ENCODE peak calls at places on chromosomes 2 and 18, in five cellular contexts. N is SK-N-SH, E is GM12878, L is K562, A is HepG2. Q is an unnamed sample.

GRCh38 chr2:46381263-46381849 is 84.1 kb downstream of the EPAS1 start:
- DNase-seq in L (no peak), E (no peak), N (no peak), A (no peak), Q (no peak)

GRCh38 chr18:79496237-79496977 is 100.7 kb downstream of the NFATC1 start:
- DNase-seq in E (no peak), L (no peak), N (no peak), A (no peak), Q (no peak)

GRCh38 chr2:176852667-176853066 is 359.9 kb upstream of the HNRNPA3 start:
- DNase-seq in L (no peak), A (no peak), E (no peak), N (no peak), Q (no peak)

GRCh38 chr2:230417436-230417835 is 1.4 kb downstream of the SP100 start:
- DNase-seq in E (no peak), N (no peak), L (no peak), A (no peak), Q (no peak)

GRCh38 chr2:160288324-160288723 is 88.3 kb upstream of the ITGB6 start:
- DNase-seq in L (no peak), E (no peak), N (no peak), A (no peak), Q (no peak)

GRCh38 chr2:73156539-73157124 is 43.9 kb upstream of the RAB11FIP5 start:
- DNase-seq in A (peak), L (peak), N (peak), E (no peak), Q (peak)

GRCh38 chr18:3857544-3857943 is 407.6 kb downstream of the TGIF1 start:
- DNase-seq in A (no peak), E (no peak), N (no peak), L (no peak), Q (no peak)

GRCh38 chr18:6785001-6785400 is 55.5 kb downstream of the ARHGAP28 start:
- DNase-seq in N (no peak), L (no peak), E (no peak), A (no peak), Q (no peak)

GRCh38 chr2:63486861-63487290 is 101.4 kb downstream of the WDPCP start:
- DNase-seq in L (no peak), N (no peak), E (no peak), A (no peak), Q (no peak)

GRCh38 chr2:151774506-151774905 is 40.2 kb upstream of the NEB start:
- DNase-seq in L (no peak), E (no peak), N (no peak), A (no peak), Q (peak)
- TF ChIP-seq ZBTB33 in L (no peak), E (no peak), N (no peak), A (no peak), Q (no peak)

GRCh38 chr2:12169721-12170120 is 423.3 kb downstream of the LPIN1 start:
- DNase-seq in E (no peak), N (no peak), A (no peak), L (no peak), Q (no peak)
- TF ChIP-seq ZBTB33 in E (no peak), N (no peak), A (no peak), L (no peak), Q (no peak)

GRCh38 chr2:29578084-29578598 is 343.2 kb downstream of the ALK start:
- DNase-seq in A (no peak), N (no peak), E (no peak), L (no peak), Q (no peak)
- TF ChIP-seq ZBTB33 in A (no peak), N (no peak), E (no peak), L (no peak), Q (no peak)

DNA sequence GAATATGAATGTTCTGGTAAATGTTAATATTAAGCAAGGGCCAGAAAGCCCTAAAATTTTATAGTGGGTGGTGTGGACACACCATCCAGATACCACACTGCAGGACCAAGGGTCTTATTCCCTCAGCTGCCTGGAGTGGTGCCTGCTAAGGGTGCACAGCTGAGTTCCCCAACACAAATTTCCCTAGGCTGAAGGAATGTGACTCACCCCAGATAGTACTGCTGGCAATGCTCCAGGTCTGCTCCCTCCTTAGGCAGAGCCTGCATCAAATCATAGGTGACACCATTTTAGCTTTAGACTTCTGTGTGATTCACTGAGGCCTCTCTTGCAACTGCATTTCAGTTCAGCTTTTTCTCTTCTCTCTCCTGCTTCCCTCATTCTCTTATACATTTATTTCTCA is 321.1 kb downstream of the SATB2 start:
- DNase-seq in L (peak), A (no peak), N (no peak), E (no peak), Q (no peak)
- TF ChIP-seq ZBTB33 in L (no peak), A (no peak), N (no peak), E (no peak), Q (no peak)

DNA sequence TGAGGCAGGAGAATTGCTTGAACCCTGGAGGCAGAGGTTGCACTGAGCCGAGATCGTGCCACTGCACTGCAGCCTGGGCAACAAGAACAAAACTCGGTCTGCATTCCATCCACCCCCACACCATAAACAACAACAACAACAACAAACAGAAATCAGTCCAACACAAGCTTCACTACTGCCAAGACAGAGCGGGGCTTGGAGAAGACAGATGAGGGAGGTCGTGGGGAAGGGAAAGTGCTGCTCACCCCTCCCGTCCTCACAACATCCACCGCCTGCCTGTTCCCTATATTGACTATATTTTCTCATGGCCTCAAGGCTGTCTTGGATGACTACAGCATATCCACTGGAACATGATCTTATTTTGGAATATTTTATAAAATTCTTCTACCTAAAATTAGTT is 137.6 kb upstream of the TTC39C start:
- DNase-seq in E (no peak), N (no peak), L (no peak), A (no peak), Q (no peak)
- TF ChIP-seq ZBTB33 in E (no peak), N (no peak), L (no peak), A (no peak), Q (no peak)

GRCh38 chr18:48777026-48777736 is 173.6 kb downstream of the SMAD7 start:
- DNase-seq in N (peak), A (peak), L (peak), E (no peak), Q (no peak)
- TF ChIP-seq ZBTB33 in N (no peak), A (peak), L (peak), E (no peak), Q (no peak)

GRCh38 chr18:34643982-34644381 is 66.1 kb upstream of the DTNA start:
- DNase-seq in E (no peak), N (peak), A (no peak), L (no peak), Q (no peak)
- TF ChIP-seq ZBTB33 in E (no peak), N (no peak), A (no peak), L (no peak), Q (no peak)